ENCODE peak calls at places on chromosomes 12 and 14, in nine cellular contexts. R is astrocyte of the spinal cord, G is T-helper 9 cell, L is left colon, Y is A172, U is iris pigment epithelial cell, T is caudate nucleus, D is posterior cingulate gyrus, O is Ammon's horn. J is an unnamed sample.

GRCh38 chr14:64089920-64090319 is 204.3 kb downstream of the ESR2 start:
- DNase-seq in R (no peak), G (no peak), L (no peak), Y (no peak), U (peak), T (no peak), D (no peak), O (no peak), J (no peak)

GRCh38 chr12:45464699-45465098 is 248.8 kb downstream of the ANO6 start:
- DNase-seq in R (no peak), G (no peak), L (no peak), Y (peak), U (peak), T (no peak), D (no peak), O (no peak), J (no peak)

GRCh38 chr12:47844264-47845020 is 24.7 kb upstream of the HDAC7 start:
- DNase-seq in R (no peak), G (no peak), L (no peak), Y (no peak), U (no peak), T (no peak), D (peak), O (no peak), J (no peak)

GRCh38 chr12:40692617-40693502 is 621 bp downstream of the CNTN1 start:
- DNase-seq in R (no peak), G (no peak), L (peak), Y (no peak), U (no peak), T (peak), D (peak), O (peak), J (peak)

GRCh38 chr12:43836455-43836989 is 641 bp downstream of the TMEM117 start:
- DNase-seq in R (peak), G (no peak), L (peak), Y (no peak), U (peak), T (peak), D (no peak), O (peak), J (peak)

GRCh38 chr12:66107451-66107915 is 23.1 kb downstream of the LLPH start:
- DNase-seq in R (peak), G (peak), L (peak), Y (peak), U (peak), T (peak), D (no peak), O (peak), J (peak)

GRCh38 chr14:104317500-104317805 is 179.1 kb downstream of the KIF26A start:
- DNase-seq in R (no peak), G (no peak), L (peak), Y (no peak), U (no peak), T (no peak), D (no peak), O (no peak), J (no peak)

GRCh38 chr12:62654558-62655241 is 188.1 kb downstream of the MON2 start:
- DNase-seq in R (no peak), G (no peak), L (no peak), Y (no peak), U (no peak), T (no peak), D (no peak), O (no peak), J (no peak)

GRCh38 chr12:117025481-117026151 is 73.6 kb downstream of the TESC start:
- DNase-seq in R (peak), G (peak), L (peak), Y (peak), U (peak), T (peak), D (peak), O (peak), J (peak)

GRCh38 chr14:28944605-28945004 is 178.0 kb downstream of the FOXG1 start:
- DNase-seq in R (no peak), G (no peak), L (no peak), Y (no peak), U (no peak), T (no peak), D (no peak), O (no peak), J (no peak)

GRCh38 chr14:76056128-76056527 is 70.6 kb downstream of the IFT43 start:
- DNase-seq in R (no peak), G (no peak), L (no peak), Y (no peak), U (peak), T (no peak), D (no peak), O (no peak), J (no peak)

GRCh38 chr12:110141389-110141788 is 17.2 kb downstream of the IFT81 start:
- DNase-seq in R (no peak), G (no peak), L (no peak), Y (no peak), U (peak), T (no peak), D (no peak), O (no peak), J (no peak)

GRCh38 chr12:121114806-121115205 is 17.9 kb upstream of the P2RX7 start:
- DNase-seq in R (no peak), G (no peak), L (no peak), Y (no peak), U (no peak), T (no peak), D (no peak), O (no peak), J (no peak)

GRCh38 chr12:108375986-108376663 is 37.0 kb upstream of the CMKLR1 start:
- DNase-seq in R (peak), G (no peak), L (no peak), Y (peak), U (peak), T (no peak), D (no peak), O (no peak), J (no peak)

GRCh38 chr12:125983784-125984510 is 918.7 kb downstream of the AACS start:
- DNase-seq in R (peak), G (no peak), L (no peak), Y (no peak), U (no peak), T (no peak), D (no peak), O (no peak), J (no peak)

GRCh38 chr12:8145754-8146415 is 10.9 kb upstream of the ZNF705A start:
- DNase-seq in R (peak), G (no peak), L (no peak), Y (peak), U (peak), T (peak), D (peak), O (peak), J (peak)

GRCh38 chr12:102365365-102365764 is 115.0 kb downstream of the IGF1 start:
- DNase-seq in R (no peak), G (no peak), L (no peak), Y (no peak), U (no peak), T (no peak), D (no peak), O (no peak), J (no peak)

GRCh38 chr12:109710747-109711595 is 2.7 kb upstream of the FAM222A start:
- DNase-seq in R (no peak), G (no peak), L (no peak), Y (peak), U (peak), T (no peak), D (no peak), O (no peak), J (no peak)

GRCh38 chr14:33486499-33486898 is 464.4 kb downstream of the EGLN3 start:
- DNase-seq in R (no peak), G (no peak), L (no peak), Y (no peak), U (no peak), T (no peak), D (no peak), O (no peak), J (no peak)

GRCh38 chr12:5417500-5417899 is 14.4 kb upstream of the NTF3 start:
- DNase-seq in R (no peak), G (no peak), L (no peak), Y (no peak), U (no peak), T (no peak), D (no peak), O (no peak), J (no peak)

GRCh38 chr14:23013056-23014054 is 3.4 kb upstream of the C14orf93 start:
- DNase-seq in R (no peak), G (no peak), L (no peak), Y (no peak), U (no peak), T (no peak), D (no peak), O (no peak), J (no peak)

GRCh38 chr14:53964249-53964648 is 7.6 kb upstream of the BMP4 start:
- DNase-seq in R (peak), G (no peak), L (no peak), Y (no peak), U (peak), T (no peak), D (no peak), O (no peak), J (no peak)

GRCh38 chr12:89882051-89882450 is 173.4 kb upstream of the ATP2B1 start:
- DNase-seq in R (peak), G (no peak), L (no peak), Y (no peak), U (peak), T (no peak), D (no peak), O (no peak), J (no peak)

GRCh38 chr14:50397461-50398196 is 948 bp upstream of the CDKL1 start:
- DNase-seq in R (peak), G (no peak), L (peak), Y (peak), U (no peak), T (no peak), D (no peak), O (peak), J (peak)

GRCh38 chr14:104109121-104109541 is 23.6 kb downstream of the ASPG start:
- DNase-seq in R (no peak), G (no peak), L (peak), Y (no peak), U (no peak), T (no peak), D (no peak), O (no peak), J (no peak)